ENCODE peak calls at places on chromosomes 12 and 14, in eight cellular contexts. One of them, this sample, is unnamed.

GRCh38 chr14:23145794-23146422 is 26.9 kb upstream of the CEBPE start:
- DNase-seq in lower leg skin: peak
- DNase-seq in body of pancreas: no peak
- DNase-seq in A549: peak
- DNase-seq in sigmoid colon: no peak
- DNase-seq in heart left ventricle: no peak
- DNase-seq in esophagus squamous epithelium: no peak
- DNase-seq in spleen: no peak
- DNase-seq in this sample: no peak

GRCh38 chr14:54570651-54571415 is 3.9 kb downstream of the SAMD4A start:
- DNase-seq in heart left ventricle: no peak
- DNase-seq in spleen: no peak
- DNase-seq in A549: peak
- DNase-seq in sigmoid colon: no peak
- DNase-seq in body of pancreas: no peak
- DNase-seq in lower leg skin: no peak
- DNase-seq in esophagus squamous epithelium: no peak
- DNase-seq in this sample: no peak

GRCh38 chr12:98594050-98594853 is 766 bp downstream of the SLC25A3 start:
- DNase-seq in heart left ventricle: peak
- DNase-seq in body of pancreas: peak
- DNase-seq in lower leg skin: peak
- DNase-seq in sigmoid colon: peak
- DNase-seq in A549: no peak
- DNase-seq in esophagus squamous epithelium: no peak
- DNase-seq in spleen: peak
- DNase-seq in this sample: no peak

GRCh38 chr14:62428429-62429203 is 616.6 kb downstream of the KCNH5 start:
- DNase-seq in heart left ventricle: no peak
- DNase-seq in body of pancreas: no peak
- DNase-seq in lower leg skin: no peak
- DNase-seq in esophagus squamous epithelium: no peak
- DNase-seq in spleen: no peak
- DNase-seq in sigmoid colon: no peak
- DNase-seq in A549: no peak
- DNase-seq in this sample: no peak

GRCh38 chr14:35333347-35333730 is 41.2 kb downstream of the PSMA6 start:
- DNase-seq in lower leg skin: no peak
- DNase-seq in esophagus squamous epithelium: no peak
- DNase-seq in spleen: no peak
- DNase-seq in heart left ventricle: no peak
- DNase-seq in sigmoid colon: no peak
- DNase-seq in body of pancreas: no peak
- DNase-seq in A549: no peak
- DNase-seq in this sample: no peak

GRCh38 chr12:32494676-32495075 is 95.3 kb downstream of the FGD4 start:
- DNase-seq in sigmoid colon: no peak
- DNase-seq in body of pancreas: no peak
- DNase-seq in lower leg skin: no peak
- DNase-seq in spleen: no peak
- DNase-seq in heart left ventricle: no peak
- DNase-seq in esophagus squamous epithelium: no peak
- DNase-seq in A549: no peak
- DNase-seq in this sample: no peak

GRCh38 chr12:80636832-80637231 is 70.6 kb upstream of the MYF6 start:
- DNase-seq in heart left ventricle: no peak
- DNase-seq in esophagus squamous epithelium: no peak
- DNase-seq in sigmoid colon: no peak
- DNase-seq in body of pancreas: no peak
- DNase-seq in A549: no peak
- DNase-seq in spleen: no peak
- DNase-seq in lower leg skin: no peak
- DNase-seq in this sample: no peak

GRCh38 chr14:22449612-22449930 is 139.5 kb downstream of the DAD1 start:
- DNase-seq in body of pancreas: no peak
- DNase-seq in heart left ventricle: no peak
- DNase-seq in spleen: no peak
- DNase-seq in A549: no peak
- DNase-seq in lower leg skin: no peak
- DNase-seq in sigmoid colon: no peak
- DNase-seq in esophagus squamous epithelium: no peak
- DNase-seq in this sample: no peak

GRCh38 chr14:55133416-55133815 is 4.4 kb downstream of the LGALS3 start:
- DNase-seq in heart left ventricle: no peak
- DNase-seq in esophagus squamous epithelium: no peak
- DNase-seq in body of pancreas: no peak
- DNase-seq in sigmoid colon: no peak
- DNase-seq in spleen: no peak
- DNase-seq in A549: no peak
- DNase-seq in lower leg skin: peak
- DNase-seq in this sample: no peak

GRCh38 chr14:31297701-31298344 is 90.2 kb upstream of the HECTD1 start:
- DNase-seq in body of pancreas: no peak
- DNase-seq in sigmoid colon: no peak
- DNase-seq in A549: no peak
- DNase-seq in spleen: no peak
- DNase-seq in heart left ventricle: no peak
- DNase-seq in esophagus squamous epithelium: no peak
- DNase-seq in lower leg skin: no peak
- DNase-seq in this sample: peak

GRCh38 chr12:105385141-105385540 is 54.6 kb downstream of the C12orf75 start:
- DNase-seq in lower leg skin: no peak
- DNase-seq in sigmoid colon: no peak
- DNase-seq in A549: no peak
- DNase-seq in body of pancreas: no peak
- DNase-seq in esophagus squamous epithelium: no peak
- DNase-seq in heart left ventricle: no peak
- DNase-seq in spleen: no peak
- DNase-seq in this sample: no peak

GRCh38 chr14:102507026-102507860 is 2.3 kb downstream of the ANKRD9 start:
- DNase-seq in sigmoid colon: no peak
- DNase-seq in lower leg skin: no peak
- DNase-seq in heart left ventricle: no peak
- DNase-seq in A549: no peak
- DNase-seq in esophagus squamous epithelium: no peak
- DNase-seq in body of pancreas: no peak
- DNase-seq in spleen: no peak
- DNase-seq in this sample: no peak

GRCh38 chr12:106062693-106063092 is 76.1 kb downstream of the NUAK1 start:
- DNase-seq in spleen: no peak
- DNase-seq in sigmoid colon: no peak
- DNase-seq in body of pancreas: no peak
- DNase-seq in esophagus squamous epithelium: no peak
- DNase-seq in lower leg skin: no peak
- DNase-seq in heart left ventricle: no peak
- DNase-seq in A549: no peak
- DNase-seq in this sample: no peak

GRCh38 chr12:126874427-126875026 is 1392.4 kb upstream of the TMEM132C start:
- DNase-seq in esophagus squamous epithelium: no peak
- DNase-seq in A549: peak
- DNase-seq in sigmoid colon: peak
- DNase-seq in body of pancreas: peak
- DNase-seq in spleen: peak
- DNase-seq in heart left ventricle: peak
- DNase-seq in lower leg skin: no peak
- DNase-seq in this sample: peak

GRCh38 chr12:59803735-59804134 is 207.9 kb downstream of the SLC16A7 start:
- DNase-seq in heart left ventricle: no peak
- DNase-seq in lower leg skin: no peak
- DNase-seq in esophagus squamous epithelium: no peak
- DNase-seq in body of pancreas: no peak
- DNase-seq in spleen: no peak
- DNase-seq in A549: no peak
- DNase-seq in sigmoid colon: no peak
- DNase-seq in this sample: no peak

GRCh38 chr12:18151036-18151435 is 61.0 kb upstream of the RERGL start:
- DNase-seq in esophagus squamous epithelium: no peak
- DNase-seq in lower leg skin: no peak
- DNase-seq in A549: no peak
- DNase-seq in heart left ventricle: no peak
- DNase-seq in body of pancreas: no peak
- DNase-seq in sigmoid colon: no peak
- DNase-seq in spleen: no peak
- DNase-seq in this sample: no peak

GRCh38 chr12:16272222-16272621 is 5.3 kb downstream of the SLC15A5 start:
- DNase-seq in esophagus squamous epithelium: no peak
- DNase-seq in body of pancreas: no peak
- DNase-seq in heart left ventricle: no peak
- DNase-seq in sigmoid colon: no peak
- DNase-seq in A549: no peak
- DNase-seq in lower leg skin: no peak
- DNase-seq in spleen: no peak
- DNase-seq in this sample: no peak

GRCh38 chr12:6790496-6791150 is 1.3 kb downstream of the CD4 start:
- DNase-seq in esophagus squamous epithelium: no peak
- DNase-seq in spleen: peak
- DNase-seq in A549: no peak
- DNase-seq in body of pancreas: no peak
- DNase-seq in heart left ventricle: no peak
- DNase-seq in sigmoid colon: no peak
- DNase-seq in lower leg skin: no peak
- DNase-seq in this sample: no peak

GRCh38 chr14:44700184-44700583 is 193.1 kb upstream of the FSCB start:
- DNase-seq in heart left ventricle: no peak
- DNase-seq in A549: no peak
- DNase-seq in spleen: no peak
- DNase-seq in lower leg skin: no peak
- DNase-seq in esophagus squamous epithelium: no peak
- DNase-seq in body of pancreas: no peak
- DNase-seq in sigmoid colon: no peak
- DNase-seq in this sample: peak

GRCh38 chr12:95820096-95820703 is 29.6 kb upstream of the NTN4 start:
- DNase-seq in sigmoid colon: no peak
- DNase-seq in heart left ventricle: no peak
- DNase-seq in esophagus squamous epithelium: no peak
- DNase-seq in body of pancreas: peak
- DNase-seq in A549: peak
- DNase-seq in lower leg skin: no peak
- DNase-seq in spleen: no peak
- DNase-seq in this sample: no peak

GRCh38 chr14:92846162-92846897 is 52.2 kb downstream of the GOLGA5 start:
- DNase-seq in body of pancreas: peak
- DNase-seq in esophagus squamous epithelium: no peak
- DNase-seq in lower leg skin: no peak
- DNase-seq in A549: peak
- DNase-seq in sigmoid colon: no peak
- DNase-seq in heart left ventricle: no peak
- DNase-seq in spleen: no peak
- DNase-seq in this sample: peak

GRCh38 chr14:69355955-69356321 is 42.2 kb downstream of the ERH start:
- DNase-seq in body of pancreas: no peak
- DNase-seq in lower leg skin: peak
- DNase-seq in heart left ventricle: peak
- DNase-seq in esophagus squamous epithelium: no peak
- DNase-seq in spleen: no peak
- DNase-seq in sigmoid colon: peak
- DNase-seq in A549: no peak
- DNase-seq in this sample: peak

GRCh38 chr12:118136559-118137003 is 657 bp downstream of the PEBP1 start:
- DNase-seq in A549: peak
- DNase-seq in heart left ventricle: peak
- DNase-seq in spleen: peak
- DNase-seq in esophagus squamous epithelium: peak
- DNase-seq in body of pancreas: peak
- DNase-seq in lower leg skin: peak
- DNase-seq in sigmoid colon: peak
- DNase-seq in this sample: peak

GRCh38 chr12:64608901-64609542 is 1.3 kb upstream of the RASSF3 start:
- DNase-seq in body of pancreas: peak
- DNase-seq in spleen: no peak
- DNase-seq in A549: peak
- DNase-seq in sigmoid colon: no peak
- DNase-seq in lower leg skin: peak
- DNase-seq in esophagus squamous epithelium: no peak
- DNase-seq in heart left ventricle: no peak
- DNase-seq in this sample: peak
- TF ChIP-seq POLR2A in body of pancreas: peak
- TF ChIP-seq POLR2A in spleen: no peak
- TF ChIP-seq POLR2A in A549: peak
- TF ChIP-seq POLR2A in sigmoid colon: no peak
- TF ChIP-seq POLR2A in lower leg skin: no peak
- TF ChIP-seq POLR2A in esophagus squamous epithelium: peak
- TF ChIP-seq POLR2A in heart left ventricle: no peak
- TF ChIP-seq POLR2A in this sample: no peak

GRCh38 chr12:89857652-89858274 is 149.1 kb upstream of the ATP2B1 start:
- DNase-seq in esophagus squamous epithelium: no peak
- DNase-seq in body of pancreas: peak
- DNase-seq in A549: no peak
- DNase-seq in spleen: no peak
- DNase-seq in lower leg skin: no peak
- DNase-seq in heart left ventricle: no peak
- DNase-seq in sigmoid colon: no peak
- DNase-seq in this sample: no peak
- TF ChIP-seq POLR2A in esophagus squamous epithelium: no peak
- TF ChIP-seq POLR2A in body of pancreas: no peak
- TF ChIP-seq POLR2A in A549: no peak
- TF ChIP-seq POLR2A in spleen: no peak
- TF ChIP-seq POLR2A in lower leg skin: no peak
- TF ChIP-seq POLR2A in heart left ventricle: no peak
- TF ChIP-seq POLR2A in sigmoid colon: no peak
- TF ChIP-seq POLR2A in this sample: no peak

GRCh38 chr12:12562585-12563245 is at the start of gene DUSP16:
- DNase-seq in sigmoid colon: peak
- DNase-seq in heart left ventricle: peak
- DNase-seq in esophagus squamous epithelium: peak
- DNase-seq in spleen: peak
- DNase-seq in body of pancreas: peak
- DNase-seq in lower leg skin: peak
- DNase-seq in A549: peak
- DNase-seq in this sample: peak

GRCh38 chr12:12559699-12560296 is 2.9 kb downstream of the DUSP16 start:
- DNase-seq in heart left ventricle: no peak
- DNase-seq in body of pancreas: no peak
- DNase-seq in sigmoid colon: no peak
- DNase-seq in esophagus squamous epithelium: no peak
- DNase-seq in spleen: no peak
- DNase-seq in A549: no peak
- DNase-seq in lower leg skin: no peak
- DNase-seq in this sample: no peak

GRCh38 chr12:12560587-12561304 is 1.9 kb downstream of the DUSP16 start:
- DNase-seq in spleen: no peak
- DNase-seq in esophagus squamous epithelium: no peak
- DNase-seq in A549: peak
- DNase-seq in heart left ventricle: peak
- DNase-seq in sigmoid colon: peak
- DNase-seq in lower leg skin: peak
- DNase-seq in body of pancreas: peak
- DNase-seq in this sample: peak

GRCh38 chr12:12562016-12562483 is 613 bp downstream of the DUSP16 start:
- DNase-seq in sigmoid colon: peak
- DNase-seq in heart left ventricle: peak
- DNase-seq in lower leg skin: peak
- DNase-seq in esophagus squamous epithelium: no peak
- DNase-seq in body of pancreas: peak
- DNase-seq in A549: peak
- DNase-seq in spleen: peak
- DNase-seq in this sample: no peak

GRCh38 chr12:12561305-12562015 is 1.2 kb downstream of the DUSP16 start:
- DNase-seq in esophagus squamous epithelium: no peak
- DNase-seq in lower leg skin: peak
- DNase-seq in body of pancreas: peak
- DNase-seq in heart left ventricle: peak
- DNase-seq in spleen: peak
- DNase-seq in sigmoid colon: peak
- DNase-seq in A549: peak
- DNase-seq in this sample: peak
- TF ChIP-seq POLR2A in esophagus squamous epithelium: peak
- TF ChIP-seq POLR2A in lower leg skin: no peak
- TF ChIP-seq POLR2A in body of pancreas: peak
- TF ChIP-seq POLR2A in heart left ventricle: no peak
- TF ChIP-seq POLR2A in spleen: no peak
- TF ChIP-seq POLR2A in sigmoid colon: no peak
- TF ChIP-seq POLR2A in A549: peak
- TF ChIP-seq POLR2A in this sample: peak

GRCh38 chr12:67039995-67040860 is 228.9 kb upstream of the CAND1 start:
- DNase-seq in esophagus squamous epithelium: no peak
- DNase-seq in spleen: no peak
- DNase-seq in lower leg skin: no peak
- DNase-seq in heart left ventricle: no peak
- DNase-seq in A549: no peak
- DNase-seq in body of pancreas: no peak
- DNase-seq in sigmoid colon: no peak
- DNase-seq in this sample: no peak
- TF ChIP-seq POLR2A in esophagus squamous epithelium: no peak
- TF ChIP-seq POLR2A in spleen: no peak
- TF ChIP-seq POLR2A in lower leg skin: no peak
- TF ChIP-seq POLR2A in heart left ventricle: no peak
- TF ChIP-seq POLR2A in A549: no peak
- TF ChIP-seq POLR2A in body of pancreas: no peak
- TF ChIP-seq POLR2A in sigmoid colon: no peak
- TF ChIP-seq POLR2A in this sample: no peak

This sample was measured in H54.